ENCODE peak calls at places on chromosomes 16 and 17, in five cellular contexts. X is endothelial cell of umbilical vein; Z is NCI-H2081 treated with DMSO at 0.1 percent for 48 hours; V is HFFc6; K is stimulated activated CD4-positive, alpha-beta T cell treated with anti-CD3 and anti-CD28 coated beads, TNF-alpha, amount 100 ng/mL, for 48 hours. U is an unnamed sample.

GRCh38 chr16:24478401-24478800 is 61.0 kb upstream of the RBBP6 start:
- DNase-seq in X (no peak), K (no peak), V (no peak), Z (no peak), U (no peak)

GRCh38 chr17:80633197-80633596 is 88.6 kb downstream of the RPTOR start:
- DNase-seq in X (no peak), K (no peak), Z (no peak), V (no peak), U (no peak)

GRCh38 chr17:50458290-50458689 is 10.4 kb downstream of the CHAD start:
- DNase-seq in K (no peak), Z (no peak), X (no peak), V (no peak), U (no peak)

GRCh38 chr16:21626659-21627277 is 25.6 kb downstream of the IGSF6 start:
- DNase-seq in K (no peak), V (peak), Z (no peak), X (peak), U (no peak)

GRCh38 chr17:42329025-42329976 is 41.0 kb downstream of the STAT5A start:
- DNase-seq in Z (no peak), X (peak), V (peak), K (no peak), U (no peak)

GRCh38 chr16:12678983-12679382 is 124.7 kb downstream of the CPPED1 start:
- DNase-seq in K (no peak), V (no peak), X (no peak), Z (no peak), U (no peak)

GRCh38 chr17:20922128-20922670 is 120.6 kb downstream of the USP22 start:
- DNase-seq in X (peak), V (peak), K (no peak), Z (no peak), U (no peak)

GRCh38 chr16:21162661-21163151 is 4.2 kb downstream of the LDAF1 start:
- DNase-seq in K (no peak), X (no peak), Z (no peak), V (no peak), U (no peak)

GRCh38 chr17:79922161-79922569 is 82.9 kb upstream of the CBX4 start:
- DNase-seq in X (no peak), K (no peak), Z (no peak), V (no peak), U (no peak)

GRCh38 chr17:73096201-73096600 is 3.7 kb upstream of the SLC39A11 start:
- DNase-seq in Z (no peak), K (no peak), X (no peak), V (no peak), U (no peak)

U was measured in naive thymus-derived CD4-positive, alpha-beta T cell.